ENCODE peak calls at places on chromosomes 11 and 22, in six cellular contexts. F is stomach, Z is uterus, G is adrenal gland, O is tibial nerve, M is IMR-90. U is an unnamed sample.

GRCh38 chr22:44580756-44581435 is 82.9 kb upstream of the RTL6 start:
- DNase-seq in F (no peak), Z (no peak), G (peak), O (no peak), M (no peak), U (no peak)

GRCh38 chr11:12746593-12747097 is 72.4 kb downstream of the TEAD1 start:
- DNase-seq in F (no peak), Z (peak), G (no peak), O (no peak), M (peak), U (peak)

GRCh38 chr11:113806403-113806802 is 26.8 kb downstream of the CLDN25 start:
- DNase-seq in F (no peak), Z (no peak), G (no peak), O (no peak), M (peak), U (peak)

GRCh38 chr11:18780896-18781295 is 10.7 kb downstream of the PTPN5 start:
- DNase-seq in F (no peak), Z (no peak), G (no peak), O (no peak), M (no peak), U (no peak)

GRCh38 chr11:86596861-86597632 is 75.4 kb downstream of the ME3 start:
- DNase-seq in F (no peak), Z (no peak), G (peak), O (no peak), M (peak), U (no peak)

GRCh38 chr22:35467788-35468187 is 67.8 kb downstream of the MCM5 start:
- DNase-seq in F (peak), Z (peak), G (peak), O (peak), M (peak), U (no peak)

GRCh38 chr11:113001709-113002108 is 40.5 kb downstream of the NCAM1 start:
- DNase-seq in F (no peak), Z (peak), G (peak), O (no peak), M (no peak), U (no peak)

GRCh38 chr11:77109236-77110019 is 6.8 kb downstream of the OMP start:
- DNase-seq in F (no peak), Z (no peak), G (peak), O (no peak), M (peak), U (peak)

GRCh38 chr22:46763051-46763705 is 728 bp downstream of the TBC1D22A start:
- DNase-seq in F (no peak), Z (no peak), G (no peak), O (peak), M (peak), U (no peak)

GRCh38 chr11:2672553-2673249 is 27.1 kb downstream of the KCNQ1OT1 start:
- DNase-seq in F (peak), Z (no peak), G (peak), O (no peak), M (no peak), U (no peak)

GRCh38 chr11:34641981-34642380 is 21.1 kb downstream of the EHF start:
- DNase-seq in F (no peak), Z (no peak), G (no peak), O (no peak), M (no peak), U (no peak)

GRCh38 chr11:23471878-23472277 is 611.6 kb upstream of the CCDC179 start:
- DNase-seq in F (no peak), Z (no peak), G (no peak), O (no peak), M (no peak), U (no peak)

GRCh38 chr22:49307870-49308269 is 519.8 kb downstream of the BRD1 start:
- DNase-seq in F (peak), Z (no peak), G (no peak), O (peak), M (no peak), U (no peak)

GRCh38 chr22:37324340-37325023 is 42.2 kb downstream of the CYTH4 start:
- DNase-seq in F (no peak), Z (no peak), G (no peak), O (no peak), M (no peak), U (no peak)

GRCh38 chr11:62129610-62130497 is 6.0 kb downstream of the INCENP start:
- DNase-seq in F (peak), Z (no peak), G (no peak), O (no peak), M (no peak), U (no peak)

GRCh38 chr11:287821-288327 is 1.1 kb upstream of the PGGHG start:
- DNase-seq in F (no peak), Z (peak), G (peak), O (no peak), M (no peak), U (no peak)
- TF ChIP-seq POLR2A in F (no peak), Z (no peak), G (no peak), O (no peak), M (no peak), U (no peak)

GRCh38 chr11:810040-810567 is 337 bp downstream of the RPLP2 start:
- DNase-seq in F (no peak), Z (no peak), G (peak), O (no peak), M (no peak), U (no peak)

GRCh38 chr11:808427-809286 is 1.1 kb upstream of the RPLP2 start:
- DNase-seq in F (no peak), Z (no peak), G (no peak), O (no peak), M (no peak), U (peak)

GRCh38 chr11:812390-812789 is 2.6 kb downstream of the RPLP2 start:
- DNase-seq in F (no peak), Z (no peak), G (no peak), O (no peak), M (no peak), U (no peak)

GRCh38 chr11:811446-812245 is 1.9 kb downstream of the RPLP2 start:
- DNase-seq in F (no peak), Z (no peak), G (no peak), O (no peak), M (no peak), U (no peak)

GRCh38 chr11:809287-810039 is at the start of gene RPLP2:
- DNase-seq in F (peak), Z (peak), G (peak), O (peak), M (peak), U (peak)
- TF ChIP-seq POLR2A in F (peak), Z (peak), G (peak), O (peak), M (peak), U (peak)

GRCh38 chr22:39292561-39293074 is 26.8 kb downstream of the RPL3 start:
- DNase-seq in F (peak), Z (peak), G (peak), O (peak), M (peak), U (peak)
- TF ChIP-seq POLR2A in F (no peak), Z (no peak), G (peak), O (peak), M (no peak), U (peak)

DNA sequence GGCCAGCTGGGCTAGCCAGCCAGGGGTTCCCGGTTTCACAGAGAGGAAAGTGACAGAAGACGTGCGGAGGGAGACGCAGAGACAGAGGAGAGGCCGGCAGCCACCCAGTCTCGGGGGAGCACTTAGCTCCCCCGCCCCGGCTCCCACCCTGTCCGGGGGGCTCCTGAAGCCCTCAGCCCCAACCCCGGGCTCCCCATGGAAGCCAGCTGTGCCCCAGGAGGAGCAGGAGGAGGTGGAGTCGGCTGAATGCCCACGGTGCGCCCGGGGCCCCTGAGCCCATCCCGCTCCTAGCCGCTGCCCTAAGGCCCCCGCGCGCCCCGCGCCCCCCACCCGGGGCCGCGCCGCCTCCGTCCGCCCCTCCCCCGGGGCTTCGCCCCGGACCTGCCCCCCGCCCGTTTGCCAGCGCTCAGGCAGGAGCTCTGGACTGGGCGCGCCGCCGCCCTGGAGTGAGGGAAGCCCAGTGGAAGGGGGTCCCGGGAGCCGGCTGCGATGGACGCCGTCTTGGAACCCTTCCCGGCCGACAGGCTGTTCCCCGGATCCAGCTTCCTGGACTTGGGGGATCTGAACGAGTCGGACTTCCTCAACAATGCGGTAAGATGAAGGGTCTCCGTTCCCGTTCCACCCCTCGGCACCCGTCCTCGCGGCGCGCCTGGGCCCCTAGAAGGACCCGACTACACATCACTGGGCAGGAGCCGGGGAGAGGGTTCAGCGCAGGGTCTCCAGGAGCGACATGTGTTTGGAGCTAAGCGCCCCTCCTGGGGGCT is at the start of gene CREB3L1:
- DNase-seq in F (peak), Z (peak), G (peak), O (no peak), M (no peak), U (no peak)
- TF ChIP-seq POLR2A in F (no peak), Z (no peak), G (peak), O (no peak), M (peak), U (peak)

GRCh38 chr11:111601636-111601978 is 642 bp upstream of the SIK2 start:
- DNase-seq in F (no peak), Z (no peak), G (no peak), O (no peak), M (no peak), U (no peak)

GRCh38 chr11:111604392-111605009 is 2.3 kb downstream of the SIK2 start:
- DNase-seq in F (no peak), Z (no peak), G (no peak), O (no peak), M (peak), U (no peak)

GRCh38 chr11:111603633-111604130 is 1.4 kb downstream of the SIK2 start:
- DNase-seq in F (no peak), Z (no peak), G (no peak), O (no peak), M (no peak), U (no peak)

GRCh38 chr11:111601979-111602864 is at the start of gene SIK2:
- DNase-seq in F (peak), Z (peak), G (peak), O (peak), M (peak), U (peak)

DNA sequence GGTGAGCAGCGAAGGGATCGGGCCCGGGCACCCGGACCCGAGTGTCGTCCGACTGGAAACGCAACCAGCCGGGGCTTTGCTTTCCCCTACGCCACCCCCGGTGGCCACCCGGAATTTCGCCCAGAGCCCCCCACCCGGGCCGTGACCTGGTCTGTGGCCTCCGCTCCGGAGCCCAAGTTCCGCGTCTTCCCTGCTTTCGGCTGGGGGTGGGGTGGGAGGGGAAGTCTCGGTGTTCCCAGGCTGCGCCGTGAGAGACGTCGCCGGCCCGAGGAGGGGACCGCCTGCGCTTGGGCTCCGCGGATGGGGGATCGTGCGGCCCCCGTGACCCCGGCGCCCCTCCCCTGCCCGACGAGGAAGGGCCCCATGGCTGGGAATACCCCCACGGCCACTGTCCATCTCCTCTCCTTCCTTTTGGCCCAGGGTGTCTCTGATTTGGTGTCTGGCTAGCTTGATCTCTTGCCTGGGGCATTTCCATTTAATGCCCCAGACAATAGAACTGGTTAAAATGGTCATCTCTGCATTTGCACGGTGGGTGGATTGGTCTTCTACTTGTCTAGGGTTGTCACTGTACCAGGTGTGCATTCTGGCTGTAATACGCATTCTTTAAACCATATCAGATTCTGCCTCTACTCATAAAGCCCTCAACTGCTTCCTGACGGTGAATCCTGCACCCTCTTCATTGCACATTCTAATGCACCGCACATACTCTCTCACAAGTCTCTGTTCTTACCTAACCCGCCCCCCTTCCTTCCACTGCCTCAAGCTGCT is 800 bp downstream of the SIK2 start:
- DNase-seq in F (peak), Z (no peak), G (peak), O (no peak), M (peak), U (no peak)
- TF ChIP-seq POLR2A in F (no peak), Z (peak), G (no peak), O (no peak), M (no peak), U (no peak)

GRCh38 chr11:24759742-24760141 is 262.9 kb downstream of the LUZP2 start:
- DNase-seq in F (no peak), Z (no peak), G (no peak), O (no peak), M (no peak), U (no peak)

GRCh38 chr11:24760681-24761080 is 263.8 kb downstream of the LUZP2 start:
- DNase-seq in F (no peak), Z (no peak), G (no peak), O (no peak), M (peak), U (no peak)

GRCh38 chr11:24754406-24754805 is 257.6 kb downstream of the LUZP2 start:
- DNase-seq in F (no peak), Z (no peak), G (no peak), O (no peak), M (peak), U (no peak)

GRCh38 chr11:24755260-24755839 is 258.5 kb downstream of the LUZP2 start:
- DNase-seq in F (no peak), Z (no peak), G (no peak), O (no peak), M (no peak), U (no peak)
- TF ChIP-seq POLR2A in F (no peak), Z (no peak), G (no peak), O (no peak), M (no peak), U (no peak)

U was measured in H54.